ENCODE peak calls at places on chromosomes 13 and 19, in four cellular contexts. Q is spleen; J is CD4-positive, alpha-beta memory T cell; E is dorsolateral prefrontal cortex. I is an unnamed sample.

GRCh38 chr13:50228527-50228926 is 213.3 kb downstream of the KCNRG start:
- DNase-seq in J (no peak), Q (no peak), E (no peak), I (no peak)

GRCh38 chr19:9362905-9363304 is at the start of gene ZNF177:
- DNase-seq in J (no peak), Q (no peak), E (peak), I (no peak)

GRCh38 chr19:13846533-13847032 is 30.4 kb upstream of the NANOS3 start:
- DNase-seq in E (no peak), Q (peak), J (peak), I (peak)

GRCh38 chr19:18366027-18366435 is 19.9 kb upstream of the GDF15 start:
- DNase-seq in Q (no peak), J (no peak), E (no peak), I (no peak)

GRCh38 chr19:5434970-5435641 is 20.1 kb upstream of the ZNRF4 start:
- DNase-seq in E (peak), Q (no peak), J (no peak), I (no peak)

GRCh38 chr19:33472696-33473624 is 48.6 kb downstream of the PEPD start:
- DNase-seq in Q (peak), E (peak), J (no peak), I (peak)

GRCh38 chr13:28110414-28110813 is 10.0 kb upstream of the FLT3 start:
- DNase-seq in E (no peak), Q (no peak), J (no peak), I (no peak)

GRCh38 chr19:47486900-47487299 is 2.9 kb upstream of the KPTN start:
- DNase-seq in J (no peak), Q (no peak), E (no peak), I (no peak)

GRCh38 chr19:7421941-7422744 is 66.7 kb downstream of the PEX11G start:
- DNase-seq in J (no peak), Q (no peak), E (no peak), I (no peak)

GRCh38 chr13:109254271-109254670 is 532.1 kb downstream of the IRS2 start:
- DNase-seq in E (no peak), J (no peak), Q (no peak), I (no peak)

GRCh38 chr13:107678075-107678689 is 537.2 kb downstream of the LIG4 start:
- DNase-seq in J (no peak), Q (no peak), E (no peak), I (no peak)

GRCh38 chr19:46746281-46746965 is at the start of gene STRN4:
- DNase-seq in Q (peak), J (peak), E (no peak), I (peak)

GRCh38 chr13:40442826-40443225 is 223.6 kb downstream of the FOXO1 start:
- DNase-seq in E (no peak), Q (no peak), J (no peak), I (no peak)

GRCh38 chr13:95226051-95226450 is 75.2 kb downstream of the ABCC4 start:
- DNase-seq in Q (no peak), E (no peak), J (no peak), I (no peak)

GRCh38 chr19:34232566-34233481 is 21.5 kb upstream of the GARRE1 start:
- DNase-seq in J (no peak), E (peak), Q (no peak), I (no peak)

GRCh38 chr19:47232422-47233211 is 1.6 kb upstream of the BBC3 start:
- DNase-seq in Q (no peak), J (no peak), E (no peak), I (no peak)

GRCh38 chr13:99355267-99356215 is 48.3 kb upstream of the GPR183 start:
- DNase-seq in J (peak), E (no peak), Q (no peak), I (no peak)

GRCh38 chr19:33868821-33869412 is 72.2 kb downstream of the KCTD15 start:
- DNase-seq in Q (peak), E (peak), J (no peak), I (no peak)

GRCh38 chr19:46902402-46902766 is 41.6 kb downstream of the ARHGAP35 start:
- DNase-seq in J (no peak), E (no peak), Q (no peak), I (no peak)

GRCh38 chr13:94121686-94122085 is 357.8 kb downstream of the DCT start:
- DNase-seq in J (no peak), E (no peak), Q (no peak), I (no peak)

GRCh38 chr13:21739771-21740170 is 68.9 kb downstream of the FGF9 start:
- DNase-seq in Q (no peak), J (no peak), E (no peak), I (no peak)

GRCh38 chr19:7793493-7793892 is 30.4 kb downstream of the CLEC4M start:
- DNase-seq in Q (no peak), J (no peak), E (no peak), I (no peak)

GRCh38 chr13:99626461-99627082 is 125.3 kb downstream of the TM9SF2 start:
- DNase-seq in Q (no peak), E (no peak), J (no peak), I (no peak)

GRCh38 chr13:44868397-44868796 is 120.9 kb downstream of the NUFIP1 start:
- DNase-seq in Q (no peak), J (no peak), E (no peak), I (no peak)
- H3K27ac ChIP-seq in Q (no peak), J (no peak), E (no peak), I (no peak)

GRCh38 chr19:3725640-3726310 is 17.6 kb downstream of the TJP3 start:
- DNase-seq in Q (no peak), E (no peak), J (no peak), I (peak)
- H3K27ac ChIP-seq in Q (no peak), E (no peak), J (no peak), I (no peak)

DNA sequence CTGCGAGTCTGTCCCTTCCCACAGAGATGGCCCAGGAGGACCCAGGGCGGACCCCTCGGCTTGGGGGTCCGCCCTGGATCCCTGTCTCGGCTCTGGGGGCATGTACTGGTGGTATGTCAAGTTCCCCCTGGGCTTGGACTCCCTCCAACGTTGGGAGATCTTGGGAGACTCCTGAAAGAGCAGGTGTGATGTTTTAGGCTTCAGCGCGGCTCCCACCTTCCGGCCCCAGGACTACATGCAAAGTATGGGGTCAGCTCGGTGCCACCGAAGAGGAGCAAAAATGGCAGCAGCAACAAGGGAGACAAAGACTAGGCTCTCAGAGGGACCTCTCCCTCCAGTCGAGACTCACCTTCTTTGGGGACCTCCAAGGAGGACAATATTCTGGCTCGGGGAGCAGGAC is 4.2 kb downstream of the MAMSTR start:
- DNase-seq in E (no peak), J (no peak), Q (no peak), I (no peak)
- H3K27ac ChIP-seq in E (no peak), J (no peak), Q (no peak), I (peak)

DNA sequence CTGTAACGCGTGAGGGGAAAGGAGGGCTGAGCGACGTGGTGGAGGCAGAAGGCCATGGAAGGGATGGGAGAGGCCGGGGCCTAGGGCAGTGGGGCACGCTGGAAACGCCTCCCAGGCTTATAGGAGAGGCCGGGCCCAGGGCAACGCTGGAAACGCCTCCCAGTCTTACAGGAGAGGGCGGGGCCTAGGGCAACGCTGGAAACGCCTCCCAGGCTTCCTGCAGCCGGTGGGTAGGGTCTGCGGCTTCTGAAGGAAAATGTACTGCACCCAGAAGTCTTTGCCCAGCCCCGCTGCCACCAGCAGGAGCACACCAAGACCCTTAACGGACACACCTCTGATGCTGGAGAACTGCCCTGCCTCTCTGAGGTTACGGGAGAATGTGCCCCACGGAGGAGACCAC is 9.1 kb downstream of the CACTIN start:
- DNase-seq in E (no peak), Q (no peak), J (no peak), I (no peak)
- H3K27ac ChIP-seq in E (no peak), Q (peak), J (no peak), I (no peak)

GRCh38 chr19:1728816-1729567 is 24.3 kb upstream of the ONECUT3 start:
- DNase-seq in Q (no peak), J (no peak), E (no peak), I (no peak)

GRCh38 chr19:1720237-1720636 is 33.1 kb upstream of the ONECUT3 start:
- DNase-seq in Q (no peak), E (no peak), J (no peak), I (no peak)

GRCh38 chr19:1729568-1729925 is 23.8 kb upstream of the ONECUT3 start:
- DNase-seq in Q (no peak), E (no peak), J (no peak), I (no peak)

GRCh38 chr19:1730157-1730556 is 23.1 kb upstream of the ONECUT3 start:
- DNase-seq in E (no peak), J (no peak), Q (no peak), I (no peak)

GRCh38 chr19:1725100-1726064 is 27.9 kb upstream of the ONECUT3 start:
- DNase-seq in J (no peak), Q (no peak), E (peak), I (no peak)
- H3K27ac ChIP-seq in J (no peak), Q (no peak), E (no peak), I (no peak)

DNA sequence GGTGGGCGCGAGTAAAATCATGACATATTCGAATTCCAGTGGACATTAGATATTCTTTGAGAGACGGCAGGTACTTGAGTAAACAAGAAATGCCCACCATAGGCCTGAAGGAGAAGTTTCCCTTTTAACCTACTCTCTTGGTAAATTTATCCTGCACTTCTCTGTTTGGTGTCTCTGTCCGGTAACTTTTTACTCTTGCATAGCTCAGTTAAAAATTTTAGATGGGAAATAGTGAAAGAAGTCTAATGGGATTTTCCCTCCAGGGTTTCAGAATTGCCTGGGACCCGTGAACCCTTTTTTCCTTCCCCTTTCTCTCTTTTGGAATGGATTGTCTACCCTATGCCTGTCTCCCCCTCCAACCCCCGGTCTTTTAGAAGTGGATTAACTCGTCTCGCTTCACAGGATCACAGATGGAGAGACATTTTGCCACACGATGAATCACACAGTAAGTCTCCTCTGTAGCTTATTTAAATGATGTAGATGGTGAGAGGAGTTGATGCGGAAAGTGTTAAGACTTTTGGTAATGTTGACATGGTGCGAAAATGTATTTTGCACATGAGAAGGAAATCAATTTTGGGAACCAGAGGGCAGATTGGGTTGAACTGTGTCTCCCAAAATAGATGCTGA is 511 bp upstream of the MIPEP start:
- DNase-seq in J (no peak), E (no peak), Q (no peak), I (no peak)
- H3K27ac ChIP-seq in J (peak), E (no peak), Q (no peak), I (peak)

GRCh38 chr13:83890358-83890757 is 8.1 kb upstream of the SLITRK1 start:
- DNase-seq in E (no peak), J (no peak), Q (no peak), I (no peak)

DNA sequence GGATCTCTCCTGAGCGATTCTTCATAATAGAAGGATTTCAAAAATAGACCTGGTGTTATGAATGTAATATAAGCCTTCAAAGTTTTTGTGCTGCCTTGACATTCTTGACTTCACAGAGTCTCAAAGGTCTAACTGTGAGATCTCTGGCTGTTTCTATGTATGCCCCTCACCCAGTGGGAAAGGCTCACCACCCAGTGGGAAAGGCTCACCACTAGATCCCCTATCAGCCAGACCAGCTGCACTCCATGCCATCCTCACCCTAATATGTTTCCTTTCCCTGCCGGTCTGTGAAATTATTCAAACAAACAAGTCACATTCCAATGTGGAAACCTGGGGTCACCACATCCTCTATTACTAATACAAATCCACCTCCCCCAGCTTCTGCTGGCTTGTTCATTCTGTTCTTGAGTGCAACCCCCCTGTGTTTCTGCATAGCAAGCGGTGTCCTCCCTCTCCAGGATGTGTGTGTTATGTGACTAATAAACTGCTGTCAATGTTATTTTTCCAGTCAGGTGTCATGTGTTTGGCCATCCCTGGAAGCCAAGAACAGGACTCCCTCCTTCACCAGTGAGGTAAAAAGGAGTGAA is 13.8 kb upstream of the SLITRK1 start:
- DNase-seq in J (no peak), E (no peak), Q (no peak), I (no peak)
- H3K27ac ChIP-seq in J (no peak), E (no peak), Q (no peak), I (no peak)

GRCh38 chr13:75364131-75364713 is 117.7 kb downstream of the TBC1D4 start:
- DNase-seq in E (no peak), J (no peak), Q (no peak), I (no peak)
- H3K27ac ChIP-seq in E (no peak), J (no peak), Q (no peak), I (no peak)

DNA sequence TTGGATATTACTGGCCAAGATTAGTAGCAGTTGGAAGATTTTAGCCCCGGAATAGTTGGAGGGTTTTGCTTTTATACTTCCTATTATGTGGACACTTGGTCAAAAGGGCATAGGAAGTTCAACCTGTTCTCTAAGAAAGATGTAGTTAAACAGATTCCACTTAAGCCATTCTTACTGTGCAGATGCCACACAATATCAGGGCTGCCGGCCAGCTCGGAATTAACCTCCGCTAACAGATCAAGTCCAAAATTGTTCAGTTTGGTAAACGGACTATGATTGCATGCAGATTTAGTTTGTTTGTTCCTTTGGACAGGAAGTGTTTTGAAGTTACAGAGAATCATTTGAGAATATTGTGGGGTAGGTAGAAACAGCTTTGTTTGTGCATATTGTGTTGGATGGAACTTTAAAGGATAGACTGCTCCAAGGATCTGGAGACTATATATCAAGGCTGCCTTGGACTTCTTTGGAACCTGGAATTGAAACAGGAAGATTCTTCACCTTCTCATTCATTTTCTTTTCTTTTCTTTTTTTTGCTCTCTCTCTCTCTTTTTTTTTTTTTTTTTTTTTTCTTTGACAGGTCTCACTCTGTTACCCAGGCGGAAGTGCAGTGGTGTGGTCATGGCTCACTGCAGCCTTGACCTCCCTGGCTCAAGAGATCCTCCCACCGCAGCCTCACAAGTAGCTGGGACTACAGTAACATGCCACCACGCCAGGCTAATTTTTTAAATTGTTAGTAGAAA is 5.0 kb upstream of the SPRY2 start:
- DNase-seq in Q (no peak), E (no peak), J (no peak), I (no peak)
- H3K27ac ChIP-seq in Q (no peak), E (no peak), J (no peak), I (no peak)

I was measured in upper lobe of right lung.